ENCODE peak calls at places on chromosome 1, in seven cellular contexts. One of them, this sample, is unnamed.
A peak's percentile ranks its signal among the peaks of the same experiment; 100 is the strongest.

GRCh38 chr1:90114521-90115141 is 119.7 kb downstream of the ZNF326 start:
- DNase-seq in neuronal stem cell: peak; percentile 48
- DNase-seq in substantia nigra: no peak
- DNase-seq in DMS 273 treated with DMSO at 0.1 percent for 48 hours: peak; percentile 57
- DNase-seq in EL: peak; percentile 44
- DNase-seq in body of pancreas: no peak
- DNase-seq in GM23248: peak; percentile 65
- DNase-seq in this sample: no peak

GRCh38 chr1:224106568-224107281 is 7.2 kb upstream of the FBXO28 start:
- DNase-seq in DMS 273 treated with DMSO at 0.1 percent for 48 hours: peak; percentile 49
- DNase-seq in GM23248: peak; percentile 77
- DNase-seq in substantia nigra: no peak
- DNase-seq in body of pancreas: peak; percentile 48
- DNase-seq in EL: peak; percentile 55
- DNase-seq in neuronal stem cell: no peak
- DNase-seq in this sample: no peak

GRCh38 chr1:42777860-42778259 is 6.9 kb upstream of the TMEM269 start:
- DNase-seq in EL: peak; percentile 45
- DNase-seq in neuronal stem cell: peak; percentile 26
- DNase-seq in body of pancreas: peak; percentile 18
- DNase-seq in GM23248: peak; percentile 65
- DNase-seq in DMS 273 treated with DMSO at 0.1 percent for 48 hours: no peak
- DNase-seq in substantia nigra: no peak
- DNase-seq in this sample: no peak

GRCh38 chr1:9449106-9449627 is 90.1 kb upstream of the SLC25A33 start:
- DNase-seq in EL: peak; percentile 68
- DNase-seq in DMS 273 treated with DMSO at 0.1 percent for 48 hours: peak; percentile 65
- DNase-seq in GM23248: peak; percentile 29
- DNase-seq in body of pancreas: peak; percentile 34
- DNase-seq in neuronal stem cell: no peak
- DNase-seq in substantia nigra: no peak
- DNase-seq in this sample: no peak

GRCh38 chr1:149916193-149916926 is 1.3 kb downstream of the SV2A start:
- DNase-seq in substantia nigra: no peak
- DNase-seq in EL: peak; percentile 8
- DNase-seq in neuronal stem cell: no peak
- DNase-seq in body of pancreas: no peak
- DNase-seq in DMS 273 treated with DMSO at 0.1 percent for 48 hours: no peak
- DNase-seq in GM23248: no peak
- DNase-seq in this sample: no peak

GRCh38 chr1:66521736-66522365 is 12.1 kb upstream of the SGIP1 start:
- DNase-seq in DMS 273 treated with DMSO at 0.1 percent for 48 hours: no peak
- DNase-seq in substantia nigra: no peak
- DNase-seq in body of pancreas: no peak
- DNase-seq in GM23248: peak; percentile 93
- DNase-seq in neuronal stem cell: no peak
- DNase-seq in EL: peak; percentile 86
- DNase-seq in this sample: no peak

GRCh38 chr1:155166373-155167165 is 6.5 kb downstream of the KRTCAP2 start:
- DNase-seq in neuronal stem cell: peak; percentile 62
- DNase-seq in DMS 273 treated with DMSO at 0.1 percent for 48 hours: no peak
- DNase-seq in GM23248: no peak
- DNase-seq in body of pancreas: peak; percentile 30
- DNase-seq in EL: no peak
- DNase-seq in substantia nigra: peak; percentile 52
- DNase-seq in this sample: no peak

GRCh38 chr1:201265771-201266170 is 17.5 kb upstream of the PKP1 start:
- DNase-seq in body of pancreas: no peak
- DNase-seq in DMS 273 treated with DMSO at 0.1 percent for 48 hours: no peak
- DNase-seq in GM23248: peak; percentile 49
- DNase-seq in neuronal stem cell: no peak
- DNase-seq in EL: peak; percentile 31
- DNase-seq in substantia nigra: no peak
- DNase-seq in this sample: no peak

GRCh38 chr1:221188531-221188930 is 309.3 kb downstream of the HLX start:
- DNase-seq in body of pancreas: no peak
- DNase-seq in EL: no peak
- DNase-seq in neuronal stem cell: no peak
- DNase-seq in DMS 273 treated with DMSO at 0.1 percent for 48 hours: no peak
- DNase-seq in substantia nigra: no peak
- DNase-seq in GM23248: no peak
- DNase-seq in this sample: no peak

GRCh38 chr1:16151200-16151708 is 4.6 kb downstream of the EPHA2 start:
- DNase-seq in neuronal stem cell: no peak
- DNase-seq in substantia nigra: no peak
- DNase-seq in EL: peak; percentile 48
- DNase-seq in DMS 273 treated with DMSO at 0.1 percent for 48 hours: no peak
- DNase-seq in GM23248: peak; percentile 46
- DNase-seq in body of pancreas: no peak
- DNase-seq in this sample: no peak

GRCh38 chr1:97920275-97920831 is 481 bp downstream of the DPYD start:
- DNase-seq in EL: peak; percentile 64
- DNase-seq in substantia nigra: no peak
- DNase-seq in DMS 273 treated with DMSO at 0.1 percent for 48 hours: no peak
- DNase-seq in body of pancreas: no peak
- DNase-seq in neuronal stem cell: no peak
- DNase-seq in GM23248: peak; percentile 67
- DNase-seq in this sample: no peak